ENCODE peak calls at places on chromosomes 6 and 20, in five cellular contexts. O, R, Z, X and J are unnamed samples.

GRCh38 chr20:8661229-8662023 is 407.5 kb upstream of the PLCB4 start:
- ATAC-seq in O (no peak), R (no peak), Z (no peak), X (no peak), J (no peak)

GRCh38 chr6:119535332-119535731 is 185.8 kb upstream of the MAN1A1 start:
- ATAC-seq in O (no peak), R (no peak), Z (peak; percentile 81), X (no peak), J (no peak)

GRCh38 chr6:57252975-57253374 is 30.9 kb upstream of the RAB23 start:
- ATAC-seq in O (no peak), R (no peak), Z (no peak), X (no peak), J (no peak)

GRCh38 chr6:4672772-4673171 is 103.4 kb upstream of the CDYL start:
- ATAC-seq in O (no peak), R (no peak), Z (no peak), X (no peak), J (no peak)

GRCh38 chr20:44008806-44009678 is 94.4 kb downstream of the TOX2 start:
- ATAC-seq in O (no peak), R (no peak), Z (no peak), X (no peak), J (no peak)

GRCh38 chr20:5171074-5171789 is 44.4 kb downstream of the CDS2 start:
- ATAC-seq in O (peak; percentile 48), R (no peak), Z (no peak), X (no peak), J (peak; percentile 60)

GRCh38 chr6:108616544-108616943 is 55.8 kb downstream of the FOXO3 start:
- ATAC-seq in O (no peak), R (no peak), Z (no peak), X (no peak), J (no peak)

GRCh38 chr20:3777381-3777725 is 3.9 kb downstream of the SPEF1 start:
- ATAC-seq in O (peak; percentile 42), R (no peak), Z (no peak), X (no peak), J (no peak)

GRCh38 chr6:68235192-68235812 is 399.8 kb upstream of the ADGRB3 start:
- ATAC-seq in O (no peak), R (no peak), Z (peak; percentile 73), X (no peak), J (no peak)

GRCh38 chr6:69408886-69409285 is 387.9 kb downstream of the LMBRD1 start:
- ATAC-seq in O (no peak), R (no peak), Z (no peak), X (no peak), J (no peak)

GRCh38 chr6:42989923-42990322 is 5.6 kb downstream of the PPP2R5D start:
- ATAC-seq in O (no peak), R (no peak), Z (no peak), X (no peak), J (no peak)

GRCh38 chr20:34776177-34776576 is 49.3 kb downstream of the NCOA6 start:
- ATAC-seq in O (no peak), R (no peak), Z (no peak), X (no peak), J (no peak)

GRCh38 chr6:116387374-116387773 is 16.6 kb downstream of the DSE start:
- ATAC-seq in O (no peak), R (peak; percentile 45), Z (peak; percentile 77), X (peak; percentile 83), J (no peak)

GRCh38 chr6:92541457-92542060 is 877.8 kb downstream of the EPHA7 start:
- ATAC-seq in O (no peak), R (no peak), Z (no peak), X (no peak), J (no peak)

GRCh38 chr6:158361961-158362634 is 49.8 kb downstream of the TULP4 start:
- ATAC-seq in O (no peak), R (no peak), Z (no peak), X (no peak), J (no peak)

GRCh38 chr6:132399376-132400074 is 1.8 kb downstream of the MOXD1 start:
- ATAC-seq in O (no peak), R (no peak), Z (no peak), X (no peak), J (no peak)

GRCh38 chr6:47698342-47698787 is at the start of gene ADGRF4:
- ATAC-seq in O (no peak), R (peak; percentile 56), Z (no peak), X (no peak), J (peak; percentile 75)

GRCh38 chr6:31041372-31041974 is 31.2 kb downstream of the MUC22 start:
- ATAC-seq in O (no peak), R (no peak), Z (no peak), X (no peak), J (no peak)

GRCh38 chr6:10256113-10256690 is 158.7 kb downstream of the TFAP2A start:
- ATAC-seq in O (no peak), R (no peak), Z (peak; percentile 55), X (peak; percentile 82), J (no peak)

GRCh38 chr20:49993301-49993751 is 10.5 kb downstream of the SNAI1 start:
- ATAC-seq in O (no peak), R (no peak), Z (peak; percentile 62), X (no peak), J (peak; percentile 57)

GRCh38 chr6:157430834-157431233 is 49.8 kb downstream of the ZDHHC14 start:
- ATAC-seq in O (no peak), R (no peak), Z (peak; percentile 38), X (no peak), J (no peak)

GRCh38 chr6:89385846-89386245 is 26.2 kb downstream of the RRAGD start:
- ATAC-seq in O (no peak), R (no peak), Z (no peak), X (no peak), J (no peak)

GRCh38 chr6:41714556-41715273 is 20.7 kb downstream of the TFEB start:
- ATAC-seq in O (no peak), R (no peak), Z (peak; percentile 13), X (no peak), J (no peak)

GRCh38 chr6:29424575-29424974 is 9.8 kb downstream of the OR12D1 start:
- ATAC-seq in O (no peak), R (no peak), Z (no peak), X (no peak), J (no peak)

GRCh38 chr6:111642463-111643158 is 36.9 kb upstream of the TRAF3IP2 start:
- ATAC-seq in O (peak; percentile 93), R (peak; percentile 92), Z (peak; percentile 95), X (peak; percentile 97), J (peak; percentile 76)

GRCh38 chr6:7786206-7786605 is 60.3 kb downstream of the BMP6 start:
- ATAC-seq in O (no peak), R (no peak), Z (no peak), X (no peak), J (peak; percentile 30)

GRCh38 chr6:41581381-41581991 is 35.3 kb downstream of the FOXP4 start:
- ATAC-seq in O (no peak), R (peak; percentile 54), Z (no peak), X (peak; percentile 67), J (no peak)

GRCh38 chr6:70082830-70083229 is 216.5 kb downstream of the COL19A1 start:
- ATAC-seq in O (no peak), R (no peak), Z (no peak), X (no peak), J (no peak)

GRCh38 chr6:143578054-143578453 is 66.5 kb upstream of the FUCA2 start:
- ATAC-seq in O (no peak), R (no peak), Z (no peak), X (no peak), J (no peak)

GRCh38 chr20:3658708-3659491 is 4.3 kb downstream of the GFRA4 start:
- ATAC-seq in O (no peak), R (peak; percentile 32), Z (peak; percentile 96), X (no peak), J (no peak)

GRCh38 chr6:17300637-17301036 is 19.5 kb downstream of the RBM24 start:
- ATAC-seq in O (no peak), R (no peak), Z (no peak), X (no peak), J (no peak)
- TF ChIP-seq POLR2AphosphoS5 in O (no peak), R (no peak), Z (no peak), X (no peak), J (no peak)

GRCh38 chr6:2971420-2972218 is at the start of gene SERPINB6:
- ATAC-seq in O (peak; percentile 72), R (peak; percentile 85), Z (no peak), X (peak; percentile 66), J (peak; percentile 83)
- TF ChIP-seq POLR2AphosphoS5 in O (no peak), R (peak; percentile 46), Z (no peak), X (no peak), J (peak; percentile 53)

GRCh38 chr6:44096615-44097014 is 30.6 kb downstream of the MRPL14 start:
- ATAC-seq in O (peak; percentile 82), R (peak; percentile 86), Z (peak; percentile 99), X (peak; percentile 91), J (peak; percentile 82)
- TF ChIP-seq POLR2AphosphoS5 in O (no peak), R (no peak), Z (no peak), X (no peak), J (no peak)

DNA sequence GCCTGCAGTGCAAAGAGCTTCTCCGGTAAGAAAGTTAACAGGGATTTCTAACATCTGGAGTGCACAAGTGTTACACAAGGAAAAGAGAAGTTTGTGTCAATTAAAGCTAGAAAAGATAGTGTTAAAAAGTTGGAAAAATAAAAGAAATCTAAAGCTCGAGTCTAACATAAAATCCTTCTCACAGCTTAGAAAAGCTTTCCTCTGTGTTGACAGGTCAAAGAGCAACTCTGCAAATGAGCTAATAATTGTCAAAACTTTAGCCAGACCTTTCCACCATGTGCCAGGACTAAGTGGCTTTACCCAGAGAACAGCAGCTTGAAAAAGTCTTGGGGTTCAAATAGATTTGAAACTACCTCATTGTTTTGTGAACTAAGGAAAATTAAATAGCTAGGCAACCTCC is 14.8 kb downstream of the PTPRK start:
- ATAC-seq in O (no peak), R (no peak), Z (no peak), X (no peak), J (no peak)
- TF ChIP-seq POLR2AphosphoS5 in O (no peak), R (no peak), Z (no peak), X (no peak), J (no peak)

DNA sequence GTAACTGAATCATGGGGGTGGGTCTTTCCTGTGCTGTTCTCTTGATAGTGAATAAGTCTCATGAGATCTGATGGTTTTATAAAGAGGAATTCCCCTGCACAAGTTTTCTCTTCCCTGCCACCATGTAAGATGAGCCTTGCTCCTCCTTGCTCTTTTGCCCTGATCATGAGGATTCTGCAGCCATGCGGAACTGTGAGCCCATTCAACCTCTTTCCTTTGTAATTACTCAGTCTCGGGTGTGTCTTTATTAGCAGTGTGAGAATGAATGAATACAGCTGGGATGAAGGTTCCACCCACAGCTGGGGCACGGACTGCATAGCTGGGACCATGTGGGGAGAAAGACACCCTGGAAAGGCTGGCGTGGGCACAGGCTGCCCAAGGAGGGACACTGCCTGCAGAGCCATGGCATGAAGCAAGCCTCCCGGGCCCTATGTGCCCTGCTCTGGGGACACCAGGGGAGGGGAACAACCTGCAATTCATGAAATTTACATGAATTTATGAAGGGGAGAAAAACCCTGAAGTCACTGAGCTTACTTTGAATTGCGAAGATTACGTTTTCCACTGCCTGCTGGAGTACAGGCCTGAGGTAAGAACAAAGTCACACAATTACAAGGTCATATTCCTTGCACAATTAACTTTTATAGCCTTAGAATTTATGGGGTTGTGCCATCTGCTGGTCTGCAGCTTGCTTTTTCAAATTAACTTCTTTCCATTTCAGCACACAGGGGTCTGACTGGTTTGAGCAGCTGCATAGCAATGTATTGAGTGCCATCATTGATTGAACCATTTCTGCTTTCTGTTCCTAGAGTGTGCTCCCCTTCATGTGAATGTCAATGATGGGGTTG is 46.2 kb downstream of the SLC22A1 start:
- ATAC-seq in O (no peak), R (peak; percentile 42), Z (no peak), X (no peak), J (no peak)
- TF ChIP-seq POLR2AphosphoS5 in O (no peak), R (no peak), Z (no peak), X (no peak), J (no peak)

GRCh38 chr6:15521516-15521915 is 141.3 kb downstream of the DTNBP1 start:
- ATAC-seq in O (no peak), R (no peak), Z (no peak), X (no peak), J (peak; percentile 62)
- TF ChIP-seq POLR2AphosphoS5 in O (no peak), R (no peak), Z (no peak), X (no peak), J (peak; percentile 35)